ENCODE peak calls at places on chromosomes 12 and 14, in nine cellular contexts. One of them, this sample, is unnamed.
A peak's percentile ranks its signal among the peaks of the same experiment; 100 is the strongest.

GRCh38 chr12:104182621-104183378 is 32.8 kb upstream of the TXNRD1 start:
- DNase-seq in stomach: no peak
- DNase-seq in cardiac fibroblast: peak; percentile 53
- DNase-seq in GM12865: no peak
- DNase-seq in prostate gland: no peak
- DNase-seq in AG09309: no peak
- DNase-seq in astrocyte of the spinal cord: no peak
- DNase-seq in BJ: no peak
- DNase-seq in cardiac muscle cell: peak; percentile 57
- DNase-seq in this sample: peak; percentile 65

GRCh38 chr14:36625014-36625413 is 36.6 kb upstream of the PAX9 start:
- DNase-seq in stomach: no peak
- DNase-seq in cardiac fibroblast: no peak
- DNase-seq in GM12865: no peak
- DNase-seq in prostate gland: no peak
- DNase-seq in AG09309: no peak
- DNase-seq in astrocyte of the spinal cord: no peak
- DNase-seq in BJ: no peak
- DNase-seq in cardiac muscle cell: no peak
- DNase-seq in this sample: no peak

GRCh38 chr12:110689002-110689600 is at the start of gene HVCN1:
- DNase-seq in stomach: peak; percentile 55
- DNase-seq in cardiac fibroblast: peak; percentile 32
- DNase-seq in GM12865: peak; percentile 70
- DNase-seq in prostate gland: peak; percentile 39
- DNase-seq in AG09309: no peak
- DNase-seq in astrocyte of the spinal cord: peak; percentile 9
- DNase-seq in BJ: no peak
- DNase-seq in cardiac muscle cell: peak; percentile 55
- DNase-seq in this sample: no peak

GRCh38 chr14:76729953-76730505 is 31.2 kb upstream of the VASH1 start:
- DNase-seq in stomach: no peak
- DNase-seq in cardiac fibroblast: no peak
- DNase-seq in GM12865: no peak
- DNase-seq in prostate gland: no peak
- DNase-seq in AG09309: no peak
- DNase-seq in astrocyte of the spinal cord: no peak
- DNase-seq in BJ: no peak
- DNase-seq in cardiac muscle cell: no peak
- DNase-seq in this sample: peak; percentile 61

GRCh38 chr12:1628671-1629337 is at the start of gene WNT5B:
- DNase-seq in stomach: no peak
- DNase-seq in cardiac fibroblast: no peak
- DNase-seq in GM12865: no peak
- DNase-seq in prostate gland: no peak
- DNase-seq in AG09309: no peak
- DNase-seq in astrocyte of the spinal cord: no peak
- DNase-seq in BJ: no peak
- DNase-seq in cardiac muscle cell: no peak
- DNase-seq in this sample: no peak

GRCh38 chr12:4278582-4278939 is 5.0 kb downstream of the CCND2 start:
- DNase-seq in stomach: no peak
- DNase-seq in cardiac fibroblast: no peak
- DNase-seq in GM12865: no peak
- DNase-seq in prostate gland: no peak
- DNase-seq in AG09309: no peak
- DNase-seq in astrocyte of the spinal cord: no peak
- DNase-seq in BJ: no peak
- DNase-seq in cardiac muscle cell: no peak
- DNase-seq in this sample: no peak

GRCh38 chr14:91063119-91063518 is 2.7 kb upstream of the RPS6KA5 start:
- DNase-seq in stomach: no peak
- DNase-seq in cardiac fibroblast: peak; percentile 4
- DNase-seq in GM12865: peak; percentile 83
- DNase-seq in prostate gland: no peak
- DNase-seq in AG09309: no peak
- DNase-seq in astrocyte of the spinal cord: no peak
- DNase-seq in BJ: no peak
- DNase-seq in cardiac muscle cell: peak; percentile 6
- DNase-seq in this sample: no peak

GRCh38 chr12:6471992-6472366 is 1.5 kb upstream of the VAMP1 start:
- DNase-seq in stomach: no peak
- DNase-seq in cardiac fibroblast: peak; percentile 15
- DNase-seq in GM12865: no peak
- DNase-seq in prostate gland: no peak
- DNase-seq in AG09309: no peak
- DNase-seq in astrocyte of the spinal cord: no peak
- DNase-seq in BJ: no peak
- DNase-seq in cardiac muscle cell: no peak
- DNase-seq in this sample: no peak

GRCh38 chr14:51823706-51824105 is 36.7 kb upstream of the GNG2 start:
- DNase-seq in stomach: no peak
- DNase-seq in cardiac fibroblast: no peak
- DNase-seq in GM12865: no peak
- DNase-seq in prostate gland: no peak
- DNase-seq in AG09309: no peak
- DNase-seq in astrocyte of the spinal cord: no peak
- DNase-seq in BJ: no peak
- DNase-seq in cardiac muscle cell: no peak
- DNase-seq in this sample: peak; percentile 50

GRCh38 chr12:95319694-95320331 is 102.2 kb downstream of the VEZT start:
- DNase-seq in stomach: no peak
- DNase-seq in cardiac fibroblast: no peak
- DNase-seq in GM12865: no peak
- DNase-seq in prostate gland: no peak
- DNase-seq in AG09309: no peak
- DNase-seq in astrocyte of the spinal cord: peak; percentile 81
- DNase-seq in BJ: no peak
- DNase-seq in cardiac muscle cell: peak; percentile 20
- DNase-seq in this sample: peak; percentile 84

GRCh38 chr12:108484845-108485244 is 30.2 kb upstream of the FICD start:
- DNase-seq in stomach: no peak
- DNase-seq in cardiac fibroblast: no peak
- DNase-seq in GM12865: no peak
- DNase-seq in prostate gland: no peak
- DNase-seq in AG09309: no peak
- DNase-seq in astrocyte of the spinal cord: no peak
- DNase-seq in BJ: no peak
- DNase-seq in cardiac muscle cell: no peak
- DNase-seq in this sample: no peak
- H3K4me3 ChIP-seq in stomach: no peak overlapping the region
- H3K4me3 ChIP-seq in cardiac fibroblast: no peak overlapping the region
- H3K4me3 ChIP-seq in GM12865: no peak overlapping the region
- H3K4me3 ChIP-seq in prostate gland: no peak overlapping the region
- H3K4me3 ChIP-seq in AG09309: no peak overlapping the region
- H3K4me3 ChIP-seq in astrocyte of the spinal cord: no peak overlapping the region
- H3K4me3 ChIP-seq in BJ: no peak overlapping the region
- H3K4me3 ChIP-seq in cardiac muscle cell: no peak overlapping the region
- H3K4me3 ChIP-seq in this sample: no peak overlapping the region

GRCh38 chr12:96578526-96579125 is 89.2 kb downstream of the CFAP54 start:
- DNase-seq in stomach: no peak
- DNase-seq in cardiac fibroblast: peak; percentile 75
- DNase-seq in GM12865: peak; percentile 71
- DNase-seq in prostate gland: peak; percentile 10
- DNase-seq in AG09309: peak; percentile 14
- DNase-seq in astrocyte of the spinal cord: peak; percentile 67
- DNase-seq in BJ: peak; percentile 7
- DNase-seq in cardiac muscle cell: peak; percentile 73
- DNase-seq in this sample: peak; percentile 77
- TF ChIP-seq CTCF in stomach: peak; percentile 32
- TF ChIP-seq CTCF in cardiac fibroblast: peak; percentile 67
- TF ChIP-seq CTCF in GM12865: peak; percentile 55
- TF ChIP-seq CTCF in prostate gland: peak; percentile 75
- TF ChIP-seq CTCF in AG09309: peak; percentile 51
- TF ChIP-seq CTCF in astrocyte of the spinal cord: peak; percentile 52
- TF ChIP-seq CTCF in BJ: peak; percentile 59
- TF ChIP-seq CTCF in cardiac muscle cell: peak; percentile 61
- TF ChIP-seq CTCF in this sample: peak; percentile 62

GRCh38 chr12:130815028-130815741 is 23.9 kb downstream of the STX2 start:
- DNase-seq in stomach: no peak
- DNase-seq in cardiac fibroblast: no peak
- DNase-seq in GM12865: peak; percentile 61
- DNase-seq in prostate gland: no peak
- DNase-seq in AG09309: no peak
- DNase-seq in astrocyte of the spinal cord: no peak
- DNase-seq in BJ: no peak
- DNase-seq in cardiac muscle cell: no peak
- DNase-seq in this sample: no peak
- H3K4me3 ChIP-seq in stomach: no peak overlapping the region
- H3K4me3 ChIP-seq in cardiac fibroblast: no peak overlapping the region
- H3K4me3 ChIP-seq in GM12865: peak overlapping the region; percentile 35
- H3K4me3 ChIP-seq in prostate gland: no peak overlapping the region
- H3K4me3 ChIP-seq in AG09309: no peak overlapping the region
- H3K4me3 ChIP-seq in astrocyte of the spinal cord: no peak overlapping the region
- H3K4me3 ChIP-seq in BJ: no peak overlapping the region
- H3K4me3 ChIP-seq in cardiac muscle cell: no peak overlapping the region
- H3K4me3 ChIP-seq in this sample: no peak overlapping the region

GRCh38 chr12:87671757-87672156 is 357.4 kb downstream of the C12orf50 start:
- DNase-seq in stomach: no peak
- DNase-seq in cardiac fibroblast: no peak
- DNase-seq in GM12865: no peak
- DNase-seq in prostate gland: no peak
- DNase-seq in AG09309: no peak
- DNase-seq in astrocyte of the spinal cord: peak; percentile 62
- DNase-seq in BJ: no peak
- DNase-seq in cardiac muscle cell: peak; percentile 13
- DNase-seq in this sample: no peak

GRCh38 chr12:87661770-87662402 is 367.3 kb downstream of the C12orf50 start:
- DNase-seq in stomach: no peak
- DNase-seq in cardiac fibroblast: no peak
- DNase-seq in GM12865: no peak
- DNase-seq in prostate gland: no peak
- DNase-seq in AG09309: no peak
- DNase-seq in astrocyte of the spinal cord: no peak
- DNase-seq in BJ: no peak
- DNase-seq in cardiac muscle cell: no peak
- DNase-seq in this sample: no peak

GRCh38 chr12:87670448-87670847 is 358.8 kb downstream of the C12orf50 start:
- DNase-seq in stomach: no peak
- DNase-seq in cardiac fibroblast: no peak
- DNase-seq in GM12865: no peak
- DNase-seq in prostate gland: no peak
- DNase-seq in AG09309: no peak
- DNase-seq in astrocyte of the spinal cord: no peak
- DNase-seq in BJ: no peak
- DNase-seq in cardiac muscle cell: no peak
- DNase-seq in this sample: no peak

GRCh38 chr12:87667378-87667777 is 361.8 kb downstream of the C12orf50 start:
- DNase-seq in stomach: no peak
- DNase-seq in cardiac fibroblast: peak; percentile 86
- DNase-seq in GM12865: no peak
- DNase-seq in prostate gland: no peak
- DNase-seq in AG09309: no peak
- DNase-seq in astrocyte of the spinal cord: peak; percentile 51
- DNase-seq in BJ: no peak
- DNase-seq in cardiac muscle cell: peak; percentile 82
- DNase-seq in this sample: peak; percentile 88
- TF ChIP-seq CTCF in stomach: no peak
- TF ChIP-seq CTCF in cardiac fibroblast: peak; percentile 24
- TF ChIP-seq CTCF in GM12865: no peak
- TF ChIP-seq CTCF in prostate gland: peak; percentile 44
- TF ChIP-seq CTCF in AG09309: no peak
- TF ChIP-seq CTCF in astrocyte of the spinal cord: peak; percentile 31
- TF ChIP-seq CTCF in BJ: no peak
- TF ChIP-seq CTCF in cardiac muscle cell: peak; percentile 42
- TF ChIP-seq CTCF in this sample: peak; percentile 58

This sample was measured in choroid plexus epithelial cell.